ENCODE peak calls at places on chromosomes 4 and X, in eight cellular contexts. Z is endothelial cell, V is cardiac muscle cell, D is Right ventricle myocardium superior, N is left colon, F is GM04503, K is GM06990, S is T-helper 2 cell. E is an unnamed sample.

GRCh38 chrX:116462843-116463242 is at the start of gene CT83:
- DNase-seq in K (no peak), V (no peak), D (no peak), S (no peak), N (no peak), Z (no peak), F (no peak), E (no peak)

GRCh38 chr4:74104145-74104544 is 5.2 kb upstream of the CXCL2 start:
- DNase-seq in K (no peak), Z (no peak), F (no peak), S (no peak), N (peak), D (no peak), V (no peak), E (peak)

GRCh38 chr4:148341980-148342800 is 100.0 kb downstream of the NR3C2 start:
- DNase-seq in V (no peak), D (no peak), K (no peak), N (no peak), Z (no peak), S (no peak), F (no peak), E (no peak)

GRCh38 chrX:96715412-96715940 is 30.8 kb downstream of the DIAPH2 start:
- DNase-seq in K (no peak), D (no peak), Z (no peak), F (peak), N (no peak), V (no peak), S (no peak), E (no peak)

GRCh38 chrX:24720036-24720435 is 26.3 kb downstream of the POLA1 start:
- DNase-seq in N (no peak), S (no peak), F (no peak), Z (no peak), V (no peak), D (no peak), K (no peak), E (no peak)

GRCh38 chr4:121030151-121030550 is 42.2 kb downstream of the NDNF start:
- DNase-seq in D (no peak), K (no peak), V (no peak), S (no peak), N (no peak), F (no peak), Z (no peak), E (no peak)

GRCh38 chr4:57098945-57099344 is 11.2 kb downstream of the IGFBP7 start:
- DNase-seq in V (no peak), Z (no peak), K (no peak), S (no peak), N (no peak), D (no peak), F (no peak), E (no peak)

GRCh38 chrX:29466441-29466840 is 748.9 kb upstream of the MAGEB2 start:
- DNase-seq in V (no peak), K (no peak), Z (no peak), N (no peak), D (no peak), F (peak), S (no peak), E (no peak)

GRCh38 chr4:1405636-1406415 is 416 bp downstream of the NKX1-1 start:
- DNase-seq in K (no peak), N (no peak), F (no peak), V (no peak), D (peak), Z (no peak), S (no peak), E (no peak)

GRCh38 chr4:56817840-56818491 is 3.5 kb downstream of the SPINK2 start:
- DNase-seq in N (no peak), Z (no peak), S (peak), F (no peak), D (no peak), K (peak), V (no peak), E (no peak)

GRCh38 chr4:15717126-15717525 is 14.3 kb downstream of the BST1 start:
- DNase-seq in F (peak), N (no peak), V (no peak), K (no peak), Z (no peak), S (no peak), D (no peak), E (no peak)

E was measured in right lobe of liver.